ENCODE peak calls at places on chromosomes 1 and 21, in six cellular contexts. M, U, X, K, N and Y are unnamed samples.

GRCh38 chr1:62725255-62725654 is 37.1 kb upstream of the DOCK7 start:
- DNase-seq in M (no peak), U (no peak), X (no peak), K (no peak), N (no peak), Y (no peak)

GRCh38 chr1:22259581-22260282 is 116.8 kb upstream of the WNT4 start:
- DNase-seq in M (peak), U (peak), X (peak), K (no peak), N (no peak), Y (no peak)

GRCh38 chr1:170012920-170013319 is 61.6 kb downstream of the KIFAP3 start:
- DNase-seq in M (no peak), U (no peak), X (no peak), K (no peak), N (no peak), Y (no peak)

GRCh38 chr1:158506369-158506987 is 34.5 kb downstream of the OR10R2 start:
- DNase-seq in M (no peak), U (peak), X (peak), K (no peak), N (peak), Y (no peak)

GRCh38 chr1:178886551-178886950 is 15.7 kb upstream of the ANGPTL1 start:
- DNase-seq in M (no peak), U (no peak), X (no peak), K (no peak), N (no peak), Y (no peak)

GRCh38 chr21:14678987-14679574 is 133.0 kb upstream of the SAMSN1 start:
- DNase-seq in M (no peak), U (no peak), X (no peak), K (no peak), N (no peak), Y (no peak)

GRCh38 chr1:35294809-35295208 is 26.3 kb downstream of the ZMYM4 start:
- DNase-seq in M (no peak), U (no peak), X (no peak), K (no peak), N (no peak), Y (no peak)

GRCh38 chr1:150386546-150387080 is 22.7 kb downstream of the RPRD2 start:
- DNase-seq in M (no peak), U (no peak), X (no peak), K (no peak), N (no peak), Y (no peak)

DNA sequence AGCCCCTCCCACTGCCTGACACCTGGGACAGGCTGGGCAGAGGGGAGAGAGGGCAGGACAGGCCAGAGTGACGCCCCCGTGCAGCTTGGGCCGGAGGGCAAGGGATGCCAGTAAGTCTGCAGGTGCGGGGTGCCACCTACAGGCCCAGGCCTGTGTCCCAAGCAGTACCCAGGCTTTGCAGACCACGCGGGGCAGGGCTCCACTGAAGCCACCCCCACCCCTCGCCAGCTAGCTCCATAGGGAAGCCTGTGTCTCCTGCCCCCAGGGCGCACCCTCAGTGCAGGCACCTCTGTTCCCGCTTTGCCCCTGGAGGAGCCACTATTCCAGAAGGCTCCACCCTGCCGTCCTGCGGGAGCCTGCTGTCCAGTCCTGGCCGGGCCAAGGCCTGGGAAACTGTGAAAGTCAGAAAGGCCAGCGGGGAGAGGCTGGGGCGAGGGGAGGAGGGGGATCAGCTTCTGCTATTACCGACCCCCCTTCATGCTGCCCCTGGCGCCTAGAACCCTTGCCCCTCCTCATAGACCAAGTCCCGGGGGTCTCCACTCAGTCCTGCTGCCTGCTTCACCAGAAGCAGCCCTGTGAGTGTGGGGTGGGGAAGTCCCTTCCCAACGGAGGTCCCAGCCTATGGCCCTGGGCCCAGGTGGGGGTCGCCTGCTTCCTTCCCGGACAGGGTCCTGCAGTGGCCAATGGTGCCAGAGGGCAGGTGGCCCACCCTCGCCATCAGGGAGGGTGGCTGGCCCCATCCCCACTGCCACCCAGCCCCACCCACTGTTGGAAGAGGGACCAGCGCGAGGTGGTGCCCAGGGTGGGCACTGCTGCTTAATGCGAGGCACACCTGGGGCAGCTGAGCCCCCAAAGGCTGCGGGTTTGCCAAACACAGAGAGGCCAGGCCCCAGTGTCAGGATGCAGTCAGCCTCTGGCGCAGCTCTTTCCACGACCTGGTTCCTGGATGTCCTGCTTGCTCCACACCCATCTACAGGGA is 54.4 kb downstream of the KCNAB2 start:
- DNase-seq in M (no peak), U (no peak), X (peak), K (peak), N (no peak), Y (no peak)
- TF ChIP-seq CTCF in M (no peak), U (no peak), X (no peak), K (no peak), N (no peak), Y (no peak)

GRCh38 chr21:44582055-44582454 is 1.7 kb upstream of the KRTAP10-5 start:
- DNase-seq in M (no peak), U (no peak), X (no peak), K (no peak), N (no peak), Y (no peak)
- TF ChIP-seq CTCF in M (no peak), U (no peak), X (no peak), K (no peak), N (no peak), Y (no peak)

GRCh38 chr1:43969746-43970466 is at the start of gene DPH2:
- DNase-seq in M (peak), U (peak), X (peak), K (peak), N (peak), Y (peak)
- TF ChIP-seq CTCF in M (no peak), U (no peak), X (peak), K (peak), N (peak), Y (no peak)

GRCh38 chr1:45300669-45300997 is 26.1 kb upstream of the HPDL start:
- DNase-seq in M (no peak), U (no peak), X (no peak), K (no peak), N (no peak), Y (no peak)
- TF ChIP-seq CTCF in M (no peak), U (no peak), X (no peak), K (no peak), N (no peak), Y (no peak)

DNA sequence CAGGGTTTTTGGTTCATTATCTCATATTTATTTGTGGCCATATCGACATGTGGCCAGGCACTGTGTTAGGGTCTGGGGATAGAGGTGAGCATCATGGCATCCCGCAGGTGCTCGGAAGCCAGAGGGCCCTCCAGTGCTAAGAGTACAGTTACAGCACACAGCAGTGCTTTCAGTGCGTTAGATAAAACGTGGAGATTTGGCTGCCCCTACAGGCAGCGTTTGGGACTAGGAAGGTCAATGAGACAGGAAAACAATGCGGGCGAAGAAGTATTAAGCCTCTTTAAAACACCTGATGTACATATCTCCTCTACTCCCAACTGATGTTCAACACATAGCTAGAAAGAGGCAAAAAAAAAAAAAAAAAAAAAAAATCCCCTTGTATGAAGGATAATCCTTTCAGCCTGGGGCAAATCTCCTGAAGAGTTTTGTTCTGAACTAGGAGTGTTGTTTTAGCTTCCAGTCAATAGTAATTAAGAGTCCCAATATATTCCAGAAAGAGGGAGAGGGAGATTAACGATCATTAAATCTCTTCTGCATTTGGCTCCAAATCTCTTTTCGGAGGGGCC is 80.1 kb downstream of the CAPZB start:
- DNase-seq in M (no peak), U (no peak), X (no peak), K (no peak), N (no peak), Y (no peak)
- TF ChIP-seq CTCF in M (no peak), U (no peak), X (no peak), K (peak), N (no peak), Y (no peak)

GRCh38 chr1:14090531-14090930 is 390.5 kb downstream of the PRDM2 start:
- DNase-seq in M (no peak), U (no peak), X (no peak), K (no peak), N (no peak), Y (no peak)

GRCh38 chr1:14090062-14090461 is 390.1 kb downstream of the PRDM2 start:
- DNase-seq in M (no peak), U (no peak), X (no peak), K (no peak), N (no peak), Y (no peak)

GRCh38 chr1:14100916-14101315 is 400.9 kb downstream of the PRDM2 start:
- DNase-seq in M (no peak), U (no peak), X (no peak), K (no peak), N (no peak), Y (no peak)

GRCh38 chr1:14100444-14100843 is 400.5 kb downstream of the PRDM2 start:
- DNase-seq in M (no peak), U (no peak), X (no peak), K (no peak), N (no peak), Y (no peak)

GRCh38 chr1:14095001-14095400 is 395.0 kb downstream of the PRDM2 start:
- DNase-seq in M (no peak), U (no peak), X (no peak), K (no peak), N (no peak), Y (no peak)
- TF ChIP-seq CTCF in M (no peak), U (no peak), X (peak), K (no peak), N (no peak), Y (no peak)

GRCh38 chr1:34013136-34013535 is 149.3 kb downstream of the HMGB4 start:
- DNase-seq in M (no peak), U (no peak), X (no peak), K (no peak), N (no peak), Y (no peak)

GRCh38 chr1:34009340-34009975 is 145.6 kb downstream of the HMGB4 start:
- DNase-seq in M (no peak), U (no peak), X (no peak), K (no peak), N (no peak), Y (no peak)

GRCh38 chr1:34019741-34020552 is 145.1 kb downstream of the CSMD2 start:
- DNase-seq in M (no peak), U (no peak), X (no peak), K (no peak), N (no peak), Y (no peak)

DNA sequence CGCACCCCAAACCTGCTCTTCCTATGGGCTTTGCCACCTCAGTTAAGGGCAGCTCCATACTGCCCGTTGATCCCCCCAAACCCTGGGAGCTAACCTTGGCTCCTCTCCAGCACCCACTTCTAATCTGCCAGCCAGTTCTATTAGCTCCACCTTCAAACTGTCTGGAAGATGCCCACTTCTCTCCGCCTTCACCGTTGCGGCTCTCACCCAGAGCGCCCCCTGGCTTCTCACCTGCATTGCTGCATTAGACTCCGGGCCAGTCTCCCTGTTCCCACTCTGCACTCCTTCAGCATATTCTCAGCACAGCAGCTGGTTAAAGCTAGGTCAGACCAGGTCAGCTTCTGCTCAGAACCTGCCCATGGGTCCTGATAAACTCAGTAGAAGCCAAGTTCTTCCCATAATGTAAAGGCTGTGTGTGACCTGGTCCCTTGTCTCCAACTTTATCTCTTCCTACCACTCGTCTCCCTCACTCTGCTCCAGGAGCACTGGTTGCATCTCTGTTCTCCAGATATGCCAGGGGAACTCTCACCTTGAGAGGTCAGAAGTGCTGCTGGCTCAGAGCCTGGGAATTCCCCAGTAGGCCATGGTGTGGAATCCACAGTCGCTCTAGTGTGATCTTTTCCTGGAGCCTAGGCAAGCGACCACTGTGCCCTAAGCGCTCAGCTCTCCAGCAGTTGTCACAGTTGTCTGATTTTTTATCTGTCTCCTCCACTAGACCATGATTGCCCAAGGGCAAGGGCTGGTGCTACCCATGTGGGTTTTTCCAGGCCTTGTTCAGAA is 150.3 kb downstream of the HMGB4 start:
- DNase-seq in M (peak), U (peak), X (peak), K (no peak), N (no peak), Y (no peak)
- TF ChIP-seq CTCF in M (no peak), U (peak), X (peak), K (peak), N (no peak), Y (no peak)

GRCh38 chr21:44304846-44305245 is 5.0 kb downstream of the PFKL start:
- DNase-seq in M (no peak), U (peak), X (no peak), K (no peak), N (no peak), Y (peak)
- TF ChIP-seq CTCF in M (no peak), U (peak), X (peak), K (peak), N (peak), Y (no peak)

GRCh38 chr1:190043655-190044054 is 434.0 kb downstream of the BRINP3 start:
- DNase-seq in M (no peak), U (no peak), X (no peak), K (no peak), N (no peak), Y (no peak)

GRCh38 chr1:190046231-190046630 is 431.4 kb downstream of the BRINP3 start:
- DNase-seq in M (no peak), U (no peak), X (no peak), K (no peak), N (no peak), Y (no peak)
- TF ChIP-seq CTCF in M (no peak), U (no peak), X (no peak), K (no peak), N (no peak), Y (no peak)